ENCODE peak calls at places on chromosomes 16 and 17, in nine cellular contexts. X is H54, Z is lower leg skin, S is erythroblast, M is A549, D is HCT116, Q is spleen, V is esophagus muscularis mucosa, C is Peyer's patch. N is an unnamed sample.

GRCh38 chr16:11916524-11917285 is 949 bp upstream of the GSPT1 start:
- DNase-seq in X (peak; percentile 79), Z (no peak), S (peak; percentile 41), M (peak; percentile 87), D (no peak), Q (no peak), V (no peak), C (peak; percentile 51), N (no peak)

GRCh38 chr16:47258874-47259461 is 115.2 kb upstream of the NETO2 start:
- DNase-seq in X (peak; percentile 9), Z (no peak), S (peak; percentile 60), M (peak; percentile 52), D (peak; percentile 18), Q (no peak), V (no peak), C (no peak), N (no peak)

GRCh38 chr17:39429600-39429999 is 21.5 kb downstream of the MED1 start:
- DNase-seq in X (no peak), Z (no peak), S (no peak), M (no peak), D (no peak), Q (no peak), V (no peak), C (no peak), N (no peak)

GRCh38 chr17:45672301-45672700 is 111.8 kb upstream of the CRHR1 start:
- DNase-seq in X (no peak), Z (no peak), S (no peak), M (no peak), D (no peak), Q (no peak), V (no peak), C (no peak), N (peak; percentile 43)

GRCh38 chr17:68576811-68577551 is 24.2 kb downstream of the FAM20A start:
- DNase-seq in X (no peak), Z (no peak), S (no peak), M (no peak), D (no peak), Q (no peak), V (no peak), C (no peak), N (no peak)

GRCh38 chr16:27432600-27432957 is 30.6 kb downstream of the IL21R start:
- DNase-seq in X (peak; percentile 47), Z (peak; percentile 2), S (no peak), M (no peak), D (no peak), Q (peak; percentile 9), V (peak; percentile 66), C (no peak), N (no peak)

GRCh38 chr16:86664518-86665318 is 86.4 kb downstream of the FOXL1 start:
- DNase-seq in X (peak; percentile 56), Z (no peak), S (peak; percentile 55), M (peak; percentile 95), D (peak; percentile 96), Q (no peak), V (no peak), C (peak; percentile 86), N (peak; percentile 38)

GRCh38 chr16:46853713-46854443 is 22.9 kb upstream of the C16orf87 start:
- DNase-seq in X (peak; percentile 53), Z (peak; percentile 62), S (peak; percentile 72), M (peak; percentile 74), D (peak; percentile 50), Q (peak; percentile 89), V (peak; percentile 93), C (peak; percentile 92), N (no peak)

GRCh38 chr16:74607310-74607966 is 524 bp upstream of the GLG1 start:
- DNase-seq in X (no peak), Z (no peak), S (no peak), M (no peak), D (no peak), Q (no peak), V (no peak), C (no peak), N (no peak)

GRCh38 chr16:9790199-9790598 is 392.0 kb downstream of the GRIN2A start:
- DNase-seq in X (no peak), Z (no peak), S (no peak), M (no peak), D (no peak), Q (no peak), V (no peak), C (no peak), N (no peak)

GRCh38 chr16:67563708-67564468 is 1.6 kb downstream of the CTCF start:
- DNase-seq in X (no peak), Z (peak; percentile 76), S (peak; percentile 82), M (peak; percentile 47), D (no peak), Q (no peak), V (no peak), C (peak; percentile 73), N (peak; percentile 76)

GRCh38 chr17:72120878-72121163 is at the start of gene SOX9:
- DNase-seq in X (peak; percentile 100), Z (peak; percentile 86), S (no peak), M (peak; percentile 96), D (peak; percentile 95), Q (no peak), V (no peak), C (peak; percentile 88), N (peak; percentile 81)

GRCh38 chr17:60887607-60888028 is 210.0 kb downstream of the BCAS3 start:
- DNase-seq in X (no peak), Z (no peak), S (no peak), M (no peak), D (no peak), Q (no peak), V (no peak), C (no peak), N (no peak)

GRCh38 chr17:37744961-37745800 is at the start of gene HNF1B:
- DNase-seq in X (no peak), Z (no peak), S (no peak), M (peak; percentile 68), D (no peak), Q (peak; percentile 81), V (no peak), C (peak; percentile 74), N (peak; percentile 74)

GRCh38 chr16:78897299-78897698 is 703.2 kb downstream of the MAF start:
- DNase-seq in X (no peak), Z (no peak), S (no peak), M (no peak), D (no peak), Q (no peak), V (no peak), C (no peak), N (no peak)

GRCh38 chr17:64998436-64999190 is 57.9 kb downstream of the GNA13 start:
- DNase-seq in X (no peak), Z (no peak), S (no peak), M (no peak), D (no peak), Q (no peak), V (no peak), C (no peak), N (no peak)

GRCh38 chr16:28193530-28194423 is 18.0 kb downstream of the XPO6 start:
- DNase-seq in X (peak; percentile 27), Z (no peak), S (no peak), M (peak; percentile 59), D (no peak), Q (no peak), V (no peak), C (peak; percentile 60), N (no peak)

GRCh38 chr16:89534147-89534788 is 26.1 kb downstream of the SPG7 start:
- DNase-seq in X (no peak), Z (peak; percentile 45), S (no peak), M (no peak), D (no peak), Q (no peak), V (no peak), C (peak; percentile 78), N (no peak)

GRCh38 chr16:84613408-84614071 is 4.3 kb downstream of the COTL1 start:
- DNase-seq in X (no peak), Z (no peak), S (no peak), M (no peak), D (no peak), Q (no peak), V (no peak), C (no peak), N (no peak)

GRCh38 chr16:84611041-84611440 is 6.8 kb downstream of the COTL1 start:
- DNase-seq in X (no peak), Z (no peak), S (no peak), M (no peak), D (no peak), Q (no peak), V (no peak), C (no peak), N (no peak)

GRCh38 chr16:84610385-84610784 is 7.5 kb downstream of the COTL1 start:
- DNase-seq in X (no peak), Z (no peak), S (peak; percentile 7), M (peak; percentile 51), D (no peak), Q (no peak), V (no peak), C (no peak), N (no peak)

GRCh38 chr16:84614075-84614474 is 3.8 kb downstream of the COTL1 start:
- DNase-seq in X (no peak), Z (no peak), S (no peak), M (no peak), D (no peak), Q (no peak), V (no peak), C (no peak), N (no peak)

DNA sequence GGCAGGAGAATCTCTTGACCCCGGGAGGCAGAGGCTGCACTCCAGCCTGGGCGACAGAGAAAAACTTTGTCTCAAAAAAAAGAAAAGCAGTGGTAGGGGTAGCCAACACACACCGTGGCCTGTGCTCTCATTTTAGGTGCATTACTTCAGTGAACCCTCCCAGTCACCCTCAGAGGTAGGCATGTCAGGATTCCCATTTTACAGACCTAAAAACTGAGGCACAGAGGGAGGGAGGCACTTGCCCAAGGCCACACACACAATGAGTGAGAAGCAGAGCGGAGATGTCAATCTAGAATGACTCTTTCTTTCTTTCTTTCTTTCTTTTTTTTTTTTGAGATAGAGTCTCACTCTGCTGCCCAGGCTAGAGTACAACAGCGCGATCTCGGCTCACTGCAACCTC is 5.2 kb downstream of the COTL1 start:
- DNase-seq in X (no peak), Z (no peak), S (no peak), M (no peak), D (no peak), Q (no peak), V (no peak), C (no peak), N (no peak)
- TF ChIP-seq POLR2A in X (no peak), Z (no peak), S (no peak), M (no peak), D (no peak), Q (no peak), V (no peak), C (no peak), N (no peak)

GRCh38 chr17:75645889-75646625 is 12.8 kb downstream of the SMIM5 start:
- DNase-seq in X (no peak), Z (no peak), S (no peak), M (peak; percentile 94), D (peak; percentile 64), Q (peak; percentile 83), V (no peak), C (peak; percentile 90), N (peak; percentile 91)
- TF ChIP-seq POLR2A in X (no peak), Z (no peak), S (no peak), M (peak; percentile 38), D (no peak), Q (no peak), V (no peak), C (peak; percentile 86), N (peak; percentile 56)

GRCh38 chr16:23691483-23692189 is 12.9 kb downstream of the PLK1 start:
- DNase-seq in X (peak; percentile 64), Z (no peak), S (no peak), M (peak; percentile 25), D (no peak), Q (no peak), V (no peak), C (no peak), N (peak; percentile 56)
- TF ChIP-seq POLR2A in X (no peak), Z (no peak), S (no peak), M (no peak), D (no peak), Q (no peak), V (no peak), C (no peak), N (no peak)

GRCh38 chr17:78289802-78290363 is 58.5 kb downstream of the TMEM235 start:
- DNase-seq in X (peak; percentile 85), Z (peak; percentile 68), S (peak; percentile 85), M (peak; percentile 94), D (peak; percentile 88), Q (peak; percentile 91), V (peak; percentile 95), C (peak; percentile 91), N (peak; percentile 90)
- TF ChIP-seq POLR2A in X (no peak), Z (no peak), S (no peak), M (no peak), D (no peak), Q (no peak), V (no peak), C (peak; percentile 22), N (no peak)